ENCODE peak calls at places on chromosomes 6 and 20, in five cellular contexts. P, N, C, V and R are unnamed samples.

GRCh38 chr6:97697450-97697849 is 414.4 kb upstream of the MMS22L start:
- DNase-seq in V (no peak), N (peak), P (no peak), C (no peak), R (no peak)

GRCh38 chr6:57313711-57314471 is 3.5 kb upstream of the PRIM2 start:
- DNase-seq in P (peak), C (no peak), N (peak), V (peak), R (no peak)

GRCh38 chr6:160135922-160136655 is 14.5 kb downstream of the SLC22A1 start:
- DNase-seq in C (peak), P (no peak), V (no peak), N (no peak), R (no peak)

GRCh38 chr20:3714092-3714491 is 1.7 kb upstream of the SIGLEC1 start:
- DNase-seq in C (no peak), V (no peak), N (no peak), P (no peak), R (no peak)

GRCh38 chr6:36349240-36349639 is 12.6 kb upstream of the BNIP5 start:
- DNase-seq in C (no peak), V (no peak), N (no peak), P (no peak), R (no peak)

GRCh38 chr6:16481680-16482079 is 243.3 kb downstream of the GMPR start:
- DNase-seq in P (no peak), C (no peak), V (no peak), N (no peak), R (no peak)

GRCh38 chr20:45776931-45777330 is 14.8 kb downstream of the WFDC3 start:
- DNase-seq in P (no peak), V (no peak), C (no peak), N (no peak), R (no peak)

GRCh38 chr6:3209114-3210023 is 18.1 kb downstream of the TUBB2B start:
- DNase-seq in N (peak), V (peak), C (peak), P (peak), R (peak)

GRCh38 chr6:81793811-81794210 is 41.3 kb upstream of the TENT5A start:
- DNase-seq in V (no peak), N (no peak), C (no peak), P (no peak), R (no peak)

GRCh38 chr20:59830107-59831023 is 103.1 kb downstream of the SYCP2 start:
- DNase-seq in N (no peak), V (no peak), C (no peak), P (no peak), R (no peak)

GRCh38 chr6:4916954-4917561 is 86.8 kb downstream of the RPP40 start:
- DNase-seq in N (no peak), C (no peak), V (no peak), P (no peak), R (no peak)

GRCh38 chr6:134472661-134473060 is 154.7 kb upstream of the SGK1 start:
- DNase-seq in P (no peak), N (no peak), V (no peak), C (no peak), R (no peak)

GRCh38 chr6:168035098-168035660 is 37.7 kb downstream of the KIF25 start:
- DNase-seq in P (no peak), C (peak), V (no peak), N (peak), R (no peak)

GRCh38 chr6:15365273-15365687 is 119.4 kb downstream of the JARID2 start:
- DNase-seq in P (no peak), N (peak), V (no peak), C (peak), R (peak)

GRCh38 chr20:41011551-41012067 is 17.0 kb upstream of the TOP1 start:
- DNase-seq in C (no peak), P (peak), V (no peak), N (no peak), R (no peak)

GRCh38 chr20:49747707-49748524 is 34.2 kb upstream of the B4GALT5 start:
- DNase-seq in P (no peak), N (peak), C (peak), V (no peak), R (no peak)

GRCh38 chr6:82840571-82840970 is 225.1 kb downstream of the UBE3D start:
- DNase-seq in P (no peak), C (no peak), V (no peak), N (peak), R (no peak)

GRCh38 chr6:83092756-83093399 is 25.4 kb downstream of the DOP1A start:
- DNase-seq in P (no peak), C (no peak), N (no peak), V (no peak), R (no peak)

GRCh38 chr6:82818727-82819126 is 246.9 kb downstream of the UBE3D start:
- DNase-seq in V (no peak), C (no peak), P (peak), N (peak), R (no peak)

GRCh38 chr6:100258752-100259151 is 206.0 kb downstream of the SIM1 start:
- DNase-seq in P (no peak), C (no peak), N (no peak), V (no peak), R (no peak)

GRCh38 chr6:29722773-29723665 is at the start of gene HLA-F:
- DNase-seq in C (peak), N (peak), V (no peak), P (peak), R (peak)

GRCh38 chr6:14664616-14665315 is 547.2 kb downstream of the CD83 start:
- DNase-seq in P (peak), V (no peak), N (no peak), C (no peak), R (peak)

GRCh38 chr20:45444050-45444449 is 25.5 kb upstream of the WFDC2 start:
- DNase-seq in P (no peak), N (no peak), C (no peak), V (no peak), R (no peak)

GRCh38 chr20:43669332-43669731 is 2.4 kb downstream of the MYBL2 start:
- DNase-seq in C (no peak), V (no peak), P (peak), N (no peak), R (no peak)

GRCh38 chr6:12034831-12035230 is 22.7 kb downstream of the HIVEP1 start:
- DNase-seq in V (no peak), C (no peak), P (no peak), N (no peak), R (no peak)

GRCh38 chr6:2562721-2563120 is 188.0 kb downstream of the MYLK4 start:
- DNase-seq in P (no peak), C (no peak), N (no peak), V (no peak), R (peak)

GRCh38 chr6:170290306-170291128 is at the start of gene DLL1:
- DNase-seq in N (no peak), C (no peak), P (no peak), V (no peak), R (peak)

GRCh38 chr6:11585426-11586016 is 48.0 kb downstream of the TMEM170B start:
- DNase-seq in C (no peak), P (peak), N (peak), V (peak), R (no peak)

GRCh38 chr6:84870693-84871092 is 106.3 kb upstream of the TBX18 start:
- DNase-seq in N (no peak), V (no peak), P (no peak), C (no peak), R (no peak)
- TF ChIP-seq CTCF in N (no peak), V (no peak), P (no peak), C (no peak), R (no peak)

GRCh38 chr20:32849577-32849976 is 9.1 kb upstream of the EFCAB8 start:
- DNase-seq in V (no peak), P (no peak), N (no peak), C (no peak), R (no peak)

GRCh38 chr20:32847964-32848363 is 10.8 kb upstream of the EFCAB8 start:
- DNase-seq in P (no peak), N (no peak), V (no peak), C (no peak), R (no peak)

GRCh38 chr20:32846852-32847251 is 11.9 kb upstream of the EFCAB8 start:
- DNase-seq in P (no peak), C (no peak), V (no peak), N (no peak), R (no peak)

GRCh38 chr20:32845786-32846185 is 12.9 kb upstream of the EFCAB8 start:
- DNase-seq in C (no peak), N (no peak), P (no peak), V (no peak), R (no peak)

GRCh38 chr20:32848846-32849245 is 9.9 kb upstream of the EFCAB8 start:
- DNase-seq in C (no peak), P (no peak), N (no peak), V (no peak), R (no peak)
- TF ChIP-seq CTCF in C (no peak), P (no peak), N (no peak), V (no peak), R (no peak)

DNA sequence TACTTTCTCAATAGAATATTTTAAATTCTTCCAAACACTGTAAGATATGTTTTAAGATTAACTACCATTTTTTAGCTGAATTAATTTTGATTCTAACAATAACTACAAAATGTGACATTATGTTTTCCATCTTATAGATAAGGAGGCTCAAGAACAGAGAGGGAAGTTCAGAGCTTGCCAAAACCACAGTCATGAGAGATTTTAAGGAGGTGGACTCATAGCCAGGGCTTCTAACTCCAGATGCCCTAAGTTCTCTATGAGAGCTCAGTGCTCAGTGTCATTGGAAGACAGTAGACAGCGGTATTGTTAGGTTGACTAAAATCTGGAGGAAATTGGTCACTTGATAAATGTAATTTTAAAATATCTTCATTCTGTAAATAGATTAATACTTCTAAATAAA is 144.2 kb downstream of the PACRG start:
- DNase-seq in P (no peak), C (no peak), V (no peak), N (peak), R (no peak)
- TF ChIP-seq CTCF in P (no peak), C (no peak), V (no peak), N (no peak), R (no peak)

GRCh38 chr20:21509597-21510331 is 4.1 kb downstream of the NKX2-2 start:
- DNase-seq in C (no peak), N (no peak), P (no peak), V (no peak), R (peak)
- TF ChIP-seq CTCF in C (no peak), N (no peak), P (no peak), V (no peak), R (no peak)

GRCh38 chr6:52285174-52286068 is 879 bp upstream of the MCM3 start:
- DNase-seq in V (peak), C (no peak), P (no peak), N (no peak), R (no peak)
- TF ChIP-seq CTCF in V (peak), C (peak), P (no peak), N (peak), R (no peak)

GRCh38 chr20:32036716-32037355 is 15.2 kb upstream of the HCK start:
- DNase-seq in P (no peak), V (no peak), C (no peak), N (no peak), R (no peak)

GRCh38 chr20:32037929-32038328 is 14.1 kb upstream of the HCK start:
- DNase-seq in N (no peak), C (no peak), P (no peak), V (no peak), R (no peak)

GRCh38 chr20:32034581-32035397 is 17.3 kb upstream of the HCK start:
- DNase-seq in V (no peak), P (no peak), C (peak), N (no peak), R (no peak)

GRCh38 chr20:32036252-32036651 is 15.8 kb upstream of the HCK start:
- DNase-seq in P (no peak), C (no peak), V (no peak), N (no peak), R (no peak)

DNA sequence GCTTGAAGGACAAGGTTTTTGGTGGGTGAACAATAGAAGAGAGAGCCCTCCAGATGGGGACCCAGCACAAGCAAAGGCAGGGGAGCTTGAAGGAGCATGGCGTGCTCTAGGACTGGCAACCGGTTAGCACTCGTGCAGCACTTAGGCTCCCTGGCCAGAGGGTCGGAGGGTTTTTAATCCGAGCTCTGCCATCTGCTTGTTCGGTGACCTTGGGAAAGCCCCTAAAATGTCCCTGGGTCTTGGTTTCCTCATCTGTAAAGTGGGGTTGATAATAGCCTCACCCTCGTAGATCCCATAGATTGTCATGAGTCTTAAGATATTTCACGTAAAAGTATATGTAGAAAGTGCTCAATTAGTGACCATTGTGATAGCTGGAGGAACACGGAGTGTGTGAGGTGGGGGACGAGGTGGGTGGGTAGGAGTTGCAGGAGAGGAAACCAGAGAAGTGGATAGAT is 16.6 kb upstream of the HCK start:
- DNase-seq in N (no peak), P (no peak), C (no peak), V (no peak), R (no peak)
- TF ChIP-seq CTCF in N (no peak), P (no peak), C (no peak), V (no peak), R (no peak)

GRCh38 chr6:92159046-92159445 is 1260.3 kb downstream of the EPHA7 start:
- DNase-seq in P (no peak), C (no peak), N (no peak), V (no peak), R (no peak)
- TF ChIP-seq CTCF in P (no peak), C (no peak), N (no peak), V (peak), R (peak)

DNA sequence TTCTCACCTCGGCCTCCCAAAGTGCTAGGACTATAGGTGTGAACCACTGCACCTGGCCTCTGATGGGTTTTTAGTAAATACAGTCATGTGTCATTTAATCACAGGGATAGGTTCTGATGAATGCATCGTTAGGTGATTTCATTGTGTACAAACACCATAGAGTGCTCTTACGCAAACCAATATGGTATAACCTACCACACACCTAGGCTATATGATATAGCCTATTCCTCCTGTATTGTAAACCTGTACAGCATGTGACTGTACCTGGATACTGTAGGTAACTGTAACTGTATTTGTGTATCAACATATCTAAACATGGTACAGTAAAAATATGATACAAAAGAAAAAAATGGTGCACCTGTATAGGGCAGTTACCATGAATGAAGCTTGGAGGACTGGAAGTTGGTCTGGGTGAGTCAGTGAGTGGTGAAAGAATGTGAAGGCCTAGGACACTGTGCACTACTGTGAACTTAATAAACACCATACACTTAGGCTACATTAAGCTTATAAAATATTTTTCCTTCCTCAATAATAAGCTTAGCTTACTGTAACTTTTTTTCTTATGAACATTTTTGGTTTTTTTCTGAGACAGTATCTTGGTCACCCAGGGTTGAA is 10.0 kb downstream of the BICRAL start:
- DNase-seq in C (no peak), V (no peak), N (no peak), P (no peak), R (no peak)
- TF ChIP-seq CTCF in C (no peak), V (no peak), N (no peak), P (no peak), R (no peak)